ENCODE peak calls at places on chromosomes 7 and 10, in eight cellular contexts. G is cardiac muscle cell, R is GM13976, U is colonic mucosa, E is type B pancreatic cell, L is ovary, B is stomach, W is heart right ventricle. J is an unnamed sample.

GRCh38 chr7:94348142-94348541 is 46.6 kb upstream of the COL1A2 start:
- DNase-seq in G (no peak), L (peak; percentile 39), B (no peak), U (peak; percentile 20), W (peak; percentile 43), R (no peak), E (no peak), J (no peak)

GRCh38 chr7:36303202-36304098 is 86.2 kb upstream of the ANLN start:
- DNase-seq in B (peak; percentile 78), W (peak; percentile 92), G (peak; percentile 91), E (no peak), U (peak; percentile 52), R (no peak), L (peak; percentile 69), J (no peak)

GRCh38 chr10:3791974-3792633 is 7.1 kb upstream of the KLF6 start:
- DNase-seq in L (no peak), B (no peak), U (no peak), E (no peak), R (no peak), W (no peak), G (no peak), J (no peak)

GRCh38 chr10:7134448-7134847 is 276.4 kb downstream of the SFMBT2 start:
- DNase-seq in G (no peak), L (no peak), B (no peak), W (no peak), E (no peak), U (no peak), R (no peak), J (no peak)

GRCh38 chr7:35820858-35821257 is 20.0 kb downstream of the SEPTIN7 start:
- DNase-seq in U (no peak), E (no peak), G (peak; percentile 7), W (no peak), R (no peak), L (no peak), B (no peak), J (no peak)

GRCh38 chr10:35707642-35708425 is 65.7 kb upstream of the FZD8 start:
- DNase-seq in R (no peak), B (no peak), E (no peak), W (no peak), U (no peak), G (no peak), L (no peak), J (no peak)

GRCh38 chr7:2431260-2431867 is 28.0 kb downstream of the CHST12 start:
- DNase-seq in U (no peak), G (no peak), E (no peak), R (peak; percentile 52), L (no peak), W (no peak), B (no peak), J (no peak)

GRCh38 chr7:140209866-140210609 is 33.3 kb upstream of the KDM7A start:
- DNase-seq in U (peak; percentile 37), W (no peak), B (peak; percentile 43), E (no peak), G (no peak), R (peak; percentile 86), L (no peak), J (no peak)

GRCh38 chr7:74266191-74266963 is 12.2 kb upstream of the RFC2 start:
- DNase-seq in W (no peak), B (no peak), E (no peak), G (no peak), L (no peak), U (no peak), R (peak; percentile 16), J (no peak)

GRCh38 chr7:45592230-45592991 is 18.2 kb downstream of the ADCY1 start:
- DNase-seq in B (peak; percentile 24), G (no peak), W (no peak), U (peak; percentile 15), R (no peak), E (peak; percentile 60), L (no peak), J (no peak)

GRCh38 chr10:13414855-13415254 is 66.8 kb upstream of the SEPHS1 start:
- DNase-seq in U (peak; percentile 53), R (no peak), E (no peak), B (peak; percentile 57), G (peak; percentile 14), L (no peak), W (no peak), J (no peak)

GRCh38 chr7:100369105-100369504 is 4.2 kb upstream of the PILRA start:
- DNase-seq in L (no peak), E (no peak), W (peak; percentile 58), G (no peak), R (peak; percentile 83), U (peak; percentile 43), B (peak; percentile 58), J (no peak)

DNA sequence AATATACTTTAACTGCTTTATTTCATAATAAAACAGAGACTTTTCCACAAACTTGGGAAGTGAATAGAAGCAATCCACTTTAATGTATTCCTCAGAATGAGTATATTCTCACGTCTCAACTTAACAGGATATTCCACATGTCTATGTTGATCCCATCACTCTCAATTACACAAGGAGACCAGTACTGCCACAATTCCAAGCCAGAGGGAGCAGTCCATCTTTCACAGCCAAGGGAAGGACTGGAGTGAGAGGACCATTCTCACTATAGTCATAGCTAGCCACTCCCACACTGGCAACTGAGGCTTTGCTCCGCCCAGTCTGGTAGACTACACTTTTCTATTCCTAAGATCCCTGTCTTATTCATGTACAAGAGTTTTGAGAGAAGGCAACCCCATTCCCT is 553.9 kb downstream of the CNTNAP2 start:
- DNase-seq in U (no peak), B (no peak), E (no peak), W (no peak), L (no peak), G (no peak), R (no peak), J (no peak)
- TF ChIP-seq CTCF in U (no peak), B (no peak), E (no peak), W (no peak), L (no peak), G (no peak), R (no peak), J (no peak)

DNA sequence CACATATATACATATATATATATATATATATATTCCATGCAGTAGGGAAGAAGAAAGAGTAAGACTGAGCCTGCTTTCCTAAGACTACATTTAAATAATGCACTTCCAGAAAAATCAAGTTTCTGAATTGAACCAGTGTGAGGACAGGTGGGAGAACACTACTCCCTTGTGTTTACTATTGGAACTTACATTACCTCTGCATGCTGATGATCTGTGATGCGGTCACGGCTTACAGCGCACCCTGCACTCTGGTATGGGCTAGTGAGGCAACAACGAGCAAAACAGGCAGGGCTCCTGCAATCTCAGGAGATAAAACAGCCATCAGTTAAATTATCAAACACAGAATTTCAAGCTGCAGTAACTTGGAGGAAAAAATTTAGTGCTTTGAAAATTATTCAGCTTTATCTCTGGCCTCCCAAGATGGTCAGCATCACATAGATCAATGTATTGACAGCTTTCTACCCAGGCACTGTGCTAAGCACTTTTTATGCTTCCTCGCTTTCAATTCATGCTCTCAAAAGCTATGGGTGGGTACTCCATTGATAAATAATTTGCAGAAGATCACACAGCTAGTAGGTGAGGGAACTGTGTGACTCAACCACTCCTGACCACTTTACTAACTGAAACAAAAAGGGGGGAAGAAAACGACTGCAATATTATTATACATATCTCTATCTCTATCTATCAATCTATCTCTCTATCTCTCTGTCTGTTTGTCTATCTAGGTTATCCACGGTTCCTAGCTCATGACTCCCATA is 20.5 kb upstream of the SLC16A12 start:
- DNase-seq in E (no peak), R (no peak), U (no peak), W (no peak), L (no peak), B (no peak), G (no peak), J (no peak)
- TF ChIP-seq CTCF in E (peak; percentile 14), R (no peak), U (no peak), W (peak; percentile 48), L (no peak), B (no peak), G (peak; percentile 10), J (no peak)

DNA sequence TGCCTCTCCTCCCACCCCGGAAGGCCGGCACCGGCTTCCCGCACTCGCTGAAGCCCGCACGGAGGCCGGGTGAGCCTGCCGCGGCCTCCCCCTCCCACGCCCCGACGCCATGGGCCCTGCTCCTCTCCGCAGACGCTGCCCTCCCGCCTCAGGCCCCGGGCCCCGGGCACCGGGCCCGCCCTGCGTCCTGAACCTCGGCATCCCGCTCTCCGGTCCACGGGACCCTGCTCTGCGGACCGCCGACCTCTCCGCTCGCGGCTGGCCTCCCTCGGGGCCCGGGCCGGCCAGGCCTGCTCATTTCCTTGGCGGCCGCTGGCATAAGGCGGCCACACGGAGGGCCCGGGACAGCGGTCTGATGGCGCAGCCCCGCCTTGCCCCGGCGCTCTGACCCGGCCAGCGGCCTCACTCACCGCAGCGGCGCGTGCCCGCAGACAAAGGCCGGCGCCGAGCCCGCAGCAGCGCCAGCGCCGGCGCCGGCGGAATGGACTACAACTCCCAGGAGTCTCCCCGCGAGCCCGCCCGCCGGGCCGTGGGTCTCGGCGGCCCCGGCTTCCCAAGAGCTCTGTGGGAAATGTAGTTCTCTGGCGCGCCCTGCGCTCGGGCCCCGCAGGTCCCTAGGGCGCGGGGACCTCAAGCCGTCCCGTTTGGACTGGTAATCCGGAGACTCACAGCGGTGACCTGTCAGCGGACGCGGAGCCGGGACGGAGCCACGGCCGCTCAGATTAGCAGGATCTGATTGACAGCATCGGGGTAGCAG is at the start of gene ZNF32:
- DNase-seq in R (peak; percentile 95), G (peak; percentile 93), B (peak; percentile 85), W (peak; percentile 87), E (peak; percentile 89), L (peak; percentile 85), U (peak; percentile 81), J (peak; percentile 77)
- TF ChIP-seq CTCF in R (no peak), G (no peak), B (no peak), W (no peak), E (no peak), L (no peak), U (no peak), J (no peak)

GRCh38 chr10:44044549-44044948 is 340.3 kb downstream of the CXCL12 start:
- DNase-seq in W (no peak), U (no peak), G (no peak), B (no peak), E (no peak), L (no peak), R (no peak), J (no peak)

GRCh38 chr10:44045020-44045419 is 339.9 kb downstream of the CXCL12 start:
- DNase-seq in U (no peak), E (no peak), W (peak; percentile 69), R (no peak), B (no peak), L (no peak), G (no peak), J (no peak)

GRCh38 chr10:44047361-44047760 is 337.5 kb downstream of the CXCL12 start:
- DNase-seq in U (no peak), W (no peak), R (no peak), B (no peak), E (no peak), L (no peak), G (no peak), J (no peak)

GRCh38 chr10:44043646-44044368 is 341.1 kb downstream of the CXCL12 start:
- DNase-seq in R (no peak), U (no peak), W (no peak), B (no peak), L (no peak), G (no peak), E (no peak), J (no peak)

DNA sequence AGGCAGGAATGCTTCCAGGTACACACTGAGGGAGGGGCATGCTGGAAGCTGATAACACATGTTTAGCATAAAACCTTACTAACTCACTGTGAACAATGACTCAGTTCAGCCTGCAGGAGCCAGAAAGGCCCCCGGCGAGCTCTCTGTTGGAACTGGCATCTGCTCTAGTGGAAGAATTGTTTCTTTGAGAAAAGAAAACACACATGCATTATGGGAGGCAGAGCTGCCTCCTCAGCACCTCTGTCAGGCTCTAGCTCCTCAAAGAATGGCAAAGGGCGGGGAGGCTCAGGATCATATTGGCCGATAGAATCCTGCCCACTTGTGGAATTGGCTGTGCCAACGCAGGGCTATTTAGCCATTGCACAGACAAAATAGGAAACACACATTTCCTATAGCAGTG is 338.3 kb downstream of the CXCL12 start:
- DNase-seq in W (no peak), R (no peak), B (peak; percentile 38), U (no peak), G (no peak), L (no peak), E (no peak), J (no peak)
- TF ChIP-seq CTCF in W (no peak), R (no peak), B (no peak), U (no peak), G (no peak), L (no peak), E (peak; percentile 21), J (no peak)

J was measured in D721Med.